ENCODE peak calls at places on chromosomes 13 and 19, in ten cellular contexts. K, Q, J, I, L, F, T, H, X and V are unnamed samples.

GRCh38 chr19:10335149-10336053 is 2.1 kb upstream of the RAVER1 start:
- DNase-seq in H (no peak), L (no peak), T (no peak), X (no peak), J (no peak), F (no peak), K (no peak), I (no peak), Q (no peak), V (no peak)

GRCh38 chr19:14090509-14091085 is at the start of gene SAMD1:
- DNase-seq in F (peak; percentile 82), X (peak; percentile 96), L (peak; percentile 91), I (peak; percentile 65), Q (peak; percentile 88), T (peak; percentile 46), H (peak; percentile 83), J (peak; percentile 88), K (peak; percentile 66), V (peak; percentile 94)

GRCh38 chr13:63190219-63190618 is 1774.6 kb upstream of the PCDH20 start:
- DNase-seq in F (no peak), J (peak; percentile 64), T (no peak), K (no peak), H (no peak), Q (no peak), I (no peak), X (no peak), L (no peak), V (no peak)

GRCh38 chr19:55690109-55690768 is 15.2 kb downstream of the EPN1 start:
- DNase-seq in T (no peak), Q (peak; percentile 49), I (no peak), L (no peak), J (no peak), F (no peak), K (no peak), H (no peak), X (peak; percentile 41), V (no peak)

GRCh38 chr19:13774217-13775191 is at the start of gene C19orf53:
- DNase-seq in Q (peak; percentile 88), F (peak; percentile 91), X (peak; percentile 94), I (peak; percentile 90), H (peak; percentile 94), L (peak; percentile 92), K (peak; percentile 56), J (peak; percentile 93), T (peak; percentile 60), V (peak; percentile 93)

GRCh38 chr13:107977175-107977574 is 238.2 kb downstream of the LIG4 start:
- DNase-seq in L (no peak), J (no peak), T (no peak), H (no peak), F (no peak), X (no peak), Q (no peak), I (no peak), K (no peak), V (no peak)

GRCh38 chr19:47228937-47229673 is 1.9 kb downstream of the BBC3 start:
- DNase-seq in L (no peak), H (peak; percentile 61), T (no peak), F (peak; percentile 48), K (no peak), X (no peak), J (peak; percentile 46), I (no peak), Q (no peak), V (peak; percentile 28)

GRCh38 chr19:23716792-23717191 is 29.8 kb upstream of the ZNF675 start:
- DNase-seq in X (no peak), F (no peak), I (no peak), L (no peak), H (no peak), T (no peak), Q (no peak), K (no peak), J (no peak), V (no peak)

GRCh38 chr19:35545855-35546381 is 492 bp downstream of the TMEM147 start:
- DNase-seq in F (peak; percentile 77), J (peak; percentile 18), Q (no peak), H (no peak), L (no peak), X (peak; percentile 60), T (no peak), I (peak; percentile 70), K (peak; percentile 24), V (peak; percentile 88)

GRCh38 chr19:801030-801860 is 4.0 kb downstream of the PTBP1 start:
- DNase-seq in K (no peak), H (no peak), X (peak; percentile 77), L (no peak), Q (no peak), J (peak; percentile 49), F (no peak), T (no peak), I (no peak), V (no peak)

GRCh38 chr13:76791290-76791664 is 94.9 kb downstream of the KCTD12 start:
- DNase-seq in K (no peak), F (no peak), I (no peak), L (no peak), Q (no peak), H (no peak), T (no peak), J (peak; percentile 51), X (no peak), V (no peak)

GRCh38 chr13:110872034-110872767 is 42.7 kb downstream of the ANKRD10 start:
- DNase-seq in F (no peak), Q (no peak), L (no peak), K (no peak), J (no peak), T (no peak), I (no peak), X (no peak), H (no peak), V (no peak)

GRCh38 chr13:78596701-78597550 is 6.4 kb downstream of the POU4F1 start:
- DNase-seq in I (no peak), L (no peak), Q (no peak), J (no peak), K (no peak), H (no peak), F (no peak), X (no peak), T (no peak), V (no peak)

GRCh38 chr13:32318072-32318471 is 2.8 kb downstream of the BRCA2 start:
- DNase-seq in L (no peak), K (no peak), T (no peak), H (no peak), F (no peak), J (no peak), X (no peak), I (no peak), Q (no peak), V (no peak)

GRCh38 chr13:72104656-72105180 is 237.7 kb upstream of the DACH1 start:
- DNase-seq in Q (no peak), H (no peak), L (no peak), F (no peak), K (no peak), I (no peak), X (no peak), J (peak; percentile 73), T (no peak), V (no peak)

GRCh38 chr19:39297931-39298634 is 1.9 kb downstream of the IFNL1 start:
- DNase-seq in I (no peak), Q (no peak), X (peak; percentile 55), K (no peak), H (no peak), L (no peak), F (peak; percentile 71), J (no peak), T (no peak), V (no peak)

GRCh38 chr19:4575978-4576933 is 16.8 kb upstream of the SEMA6B start:
- DNase-seq in L (no peak), K (peak; percentile 74), X (peak; percentile 80), J (peak; percentile 29), I (peak; percentile 71), T (peak; percentile 43), Q (peak; percentile 66), H (peak; percentile 27), F (peak; percentile 69), V (peak; percentile 85)

GRCh38 chr19:18814063-18814462 is 17.7 kb upstream of the UPF1 start:
- DNase-seq in L (no peak), T (no peak), F (no peak), J (no peak), X (no peak), H (no peak), I (no peak), K (no peak), Q (no peak), V (no peak)

GRCh38 chr19:16075430-16076153 is 703 bp upstream of the TPM4 start:
- DNase-seq in J (no peak), K (no peak), X (no peak), H (no peak), L (no peak), I (no peak), Q (no peak), T (no peak), F (no peak), V (no peak)

GRCh38 chr13:111210488-111210887 is 95.4 kb downstream of the ARHGEF7 start:
- DNase-seq in H (peak; percentile 91), F (no peak), J (peak; percentile 91), I (no peak), L (peak; percentile 41), K (no peak), Q (no peak), T (no peak), X (peak; percentile 70), V (no peak)